ENCODE peak calls at places on chromosomes 3 and 15, in five cellular contexts. B is RWPE1; X is CD4-positive, alpha-beta T cell; V is colonic mucosa; L is WTC11. T is an unnamed sample.

GRCh38 chr3:54870423-54870822 is 57.4 kb downstream of the LRTM1 start:
- DNase-seq in B (peak), V (no peak), X (no peak), L (no peak), T (peak)

GRCh38 chr3:56369914-56370313 is 98.4 kb downstream of the ERC2 start:
- DNase-seq in V (no peak), B (peak), L (no peak), X (no peak), T (peak)

GRCh38 chr15:101684384-101684783 is 32.2 kb upstream of the TM2D3 start:
- DNase-seq in L (no peak), X (no peak), B (peak), V (no peak), T (peak)

GRCh38 chr3:29144807-29145206 is 136.1 kb upstream of the RBMS3 start:
- DNase-seq in V (no peak), B (no peak), X (no peak), L (no peak), T (no peak)

GRCh38 chr3:61521229-61521628 is 40.1 kb upstream of the PTPRG start:
- DNase-seq in X (no peak), B (no peak), L (no peak), V (no peak), T (no peak)

GRCh38 chr3:126679318-126679751 is 24.4 kb upstream of the TXNRD3 start:
- DNase-seq in B (peak), X (peak), L (peak), V (peak), T (peak)

GRCh38 chr3:58098531-58098930 is 90.3 kb downstream of the FLNB start:
- DNase-seq in V (no peak), L (no peak), B (no peak), X (no peak), T (no peak)

GRCh38 chr3:23676093-23676492 is 129.7 kb upstream of the UBE2E1 start:
- DNase-seq in L (no peak), X (no peak), V (no peak), B (no peak), T (no peak)

GRCh38 chr3:177443469-177443868 is 246.2 kb upstream of the TBL1XR1 start:
- DNase-seq in X (no peak), V (peak), B (peak), L (no peak), T (peak)

GRCh38 chr15:66670698-66671580 is 31.1 kb upstream of the SMAD6 start:
- DNase-seq in V (peak), X (no peak), B (peak), L (peak), T (peak)

GRCh38 chr3:111858641-111859040 is 424 bp upstream of the PHLDB2 start:
- DNase-seq in V (no peak), X (no peak), L (no peak), B (no peak), T (no peak)

GRCh38 chr3:186142556-186142955 is 33.7 kb upstream of the ETV5 start:
- DNase-seq in L (no peak), B (no peak), X (no peak), V (no peak), T (no peak)

GRCh38 chr15:75577401-75578205 is 1.5 kb downstream of the PTPN9 start:
- DNase-seq in L (no peak), X (no peak), V (no peak), B (peak), T (peak)

GRCh38 chr15:89777821-89778380 is 1.8 kb downstream of the MESP2 start:
- DNase-seq in X (no peak), L (no peak), V (no peak), B (no peak), T (no peak)

GRCh38 chr3:21292971-21293370 is 458.0 kb downstream of the ZNF385D start:
- DNase-seq in V (no peak), L (no peak), X (no peak), B (peak), T (no peak)

GRCh38 chr3:39639344-39640236 is 169.8 kb upstream of the MYRIP start:
- DNase-seq in V (no peak), L (no peak), X (no peak), B (peak), T (peak)

GRCh38 chr3:38334142-38334541 is 12.4 kb upstream of the XYLB start:
- DNase-seq in X (no peak), L (no peak), V (no peak), B (no peak), T (no peak)

GRCh38 chr3:127598841-127599570 is 795 bp downstream of the MCM2 start:
- DNase-seq in B (peak), X (no peak), L (no peak), V (no peak), T (no peak)

GRCh38 chr3:79178471-79178870 is 589.3 kb downstream of the ROBO1 start:
- DNase-seq in L (no peak), B (no peak), V (no peak), X (no peak), T (no peak)

GRCh38 chr3:153295906-153296305 is 133.9 kb downstream of the RAP2B start:
- DNase-seq in X (no peak), V (no peak), L (no peak), B (no peak), T (no peak)

GRCh38 chr3:186790261-186790981 is 7.0 kb downstream of the EIF4A2 start:
- DNase-seq in B (no peak), V (no peak), X (no peak), L (no peak), T (peak)

GRCh38 chr3:101665357-101665756 is 11.6 kb downstream of the ZBTB11 start:
- DNase-seq in B (no peak), X (no peak), V (no peak), L (no peak), T (no peak)

GRCh38 chr3:16253601-16254000 is 11.1 kb downstream of the DPH3 start:
- DNase-seq in L (no peak), V (no peak), X (no peak), B (no peak), T (peak)

GRCh38 chr15:36658905-36659304 is 79.5 kb downstream of the CDIN1 start:
- DNase-seq in B (no peak), X (no peak), L (no peak), V (no peak), T (no peak)

GRCh38 chr3:195807681-195808121 is 4.0 kb downstream of the MUC4 start:
- DNase-seq in L (no peak), X (no peak), V (peak), B (no peak), T (no peak)

GRCh38 chr3:172201136-172201989 is 162.0 kb downstream of the FNDC3B start:
- DNase-seq in V (peak), L (no peak), B (no peak), X (no peak), T (peak)

GRCh38 chr3:13268120-13268519 is 152.0 kb downstream of the NUP210 start:
- DNase-seq in L (no peak), X (no peak), B (no peak), V (no peak), T (no peak)

GRCh38 chr15:32856753-32857152 is 138.9 kb downstream of the GREM1 start:
- DNase-seq in V (no peak), X (no peak), L (no peak), B (no peak), T (no peak)

GRCh38 chr15:32852771-32853170 is 135.0 kb downstream of the GREM1 start:
- DNase-seq in X (no peak), V (no peak), B (no peak), L (no peak), T (no peak)

GRCh38 chr15:32857732-32858131 is 139.9 kb downstream of the GREM1 start:
- DNase-seq in X (no peak), L (no peak), V (no peak), B (no peak), T (no peak)

GRCh38 chr15:32853667-32854066 is 135.9 kb downstream of the GREM1 start:
- DNase-seq in B (no peak), V (no peak), X (no peak), L (no peak), T (no peak)

DNA sequence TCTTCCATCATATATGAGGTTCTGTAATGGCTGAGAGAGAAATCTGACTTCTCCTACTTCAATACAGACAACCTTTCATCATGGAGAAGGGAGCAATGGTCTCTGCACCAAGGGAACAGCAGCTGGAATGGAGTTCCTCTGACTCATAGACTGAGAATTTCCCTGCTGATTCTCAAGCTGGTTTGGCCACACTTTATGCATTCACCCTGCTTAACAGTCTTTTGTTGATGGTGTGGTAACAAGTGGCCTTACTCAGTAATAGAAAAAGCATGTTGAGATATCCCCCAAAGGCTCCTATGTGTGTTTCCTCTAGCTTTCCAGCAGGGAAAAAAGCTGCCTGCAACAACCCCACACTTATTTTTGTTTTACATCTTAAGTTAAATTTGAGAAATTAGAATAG is 138.1 kb downstream of the GREM1 start:
- DNase-seq in X (no peak), B (peak), L (no peak), V (no peak), T (peak)
- TF ChIP-seq CTCF in X (no peak), B (no peak), L (no peak), V (no peak), T (no peak)

GRCh38 chr3:110178965-110179364 is 841.6 kb upstream of the DPPA4 start:
- DNase-seq in V (no peak), B (no peak), L (no peak), X (no peak), T (peak)

GRCh38 chr3:110174908-110175307 is 837.6 kb upstream of the DPPA4 start:
- DNase-seq in X (no peak), B (no peak), L (no peak), V (no peak), T (no peak)

GRCh38 chr3:110180733-110181132 is 843.4 kb upstream of the DPPA4 start:
- DNase-seq in X (no peak), L (no peak), B (no peak), V (no peak), T (no peak)
- TF ChIP-seq CTCF in X (no peak), L (no peak), B (no peak), V (no peak), T (no peak)

GRCh38 chr3:25894101-25894500 is 104.2 kb downstream of the OXSM start:
- DNase-seq in X (no peak), L (no peak), V (no peak), B (no peak), T (no peak)

GRCh38 chr3:25895443-25895842 is 105.6 kb downstream of the OXSM start:
- DNase-seq in V (no peak), L (no peak), X (no peak), B (no peak), T (no peak)

GRCh38 chr3:25895031-25895430 is 105.1 kb downstream of the OXSM start:
- DNase-seq in L (no peak), V (no peak), B (no peak), X (no peak), T (no peak)

GRCh38 chr3:25899352-25900101 is 109.6 kb downstream of the OXSM start:
- DNase-seq in B (no peak), V (no peak), L (no peak), X (no peak), T (no peak)

DNA sequence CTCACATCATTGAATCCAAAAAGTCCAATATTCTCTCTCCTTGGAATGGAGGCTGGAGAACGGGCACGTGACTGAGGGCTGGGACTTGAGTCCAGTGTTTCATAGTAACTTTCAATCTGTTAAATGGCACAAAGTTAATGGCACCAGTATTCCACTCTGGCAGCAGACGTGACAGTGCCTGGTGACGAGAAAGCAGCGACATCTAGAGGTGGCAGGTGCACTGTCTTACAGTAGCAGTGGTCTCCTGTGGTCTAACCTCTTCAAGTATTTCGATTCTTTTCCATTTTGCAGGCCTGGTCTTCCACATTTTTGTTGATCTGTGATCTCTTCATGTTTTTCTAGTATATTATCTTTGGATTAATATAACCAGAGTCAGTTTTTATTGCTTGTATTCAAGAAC is 107.1 kb downstream of the OXSM start:
- DNase-seq in V (peak), B (no peak), X (no peak), L (peak), T (peak)
- TF ChIP-seq CTCF in V (no peak), B (no peak), X (no peak), L (peak), T (peak)

GRCh38 chr3:124248471-124249028 is 256.6 kb upstream of the ROPN1 start:
- DNase-seq in X (no peak), L (no peak), V (peak), B (peak), T (peak)

GRCh38 chr3:124243253-124243859 is 251.4 kb upstream of the ROPN1 start:
- DNase-seq in B (no peak), V (no peak), X (no peak), L (no peak), T (no peak)

GRCh38 chr3:124246366-124246765 is 254.4 kb upstream of the ROPN1 start:
- DNase-seq in L (no peak), B (no peak), X (no peak), V (no peak), T (no peak)

GRCh38 chr3:124250053-124250452 is 258.1 kb upstream of the ROPN1 start:
- DNase-seq in L (no peak), B (no peak), X (no peak), V (no peak), T (no peak)

GRCh38 chr3:124246949-124247348 is 255.0 kb upstream of the ROPN1 start:
- DNase-seq in B (peak), X (no peak), L (peak), V (peak), T (peak)
- TF ChIP-seq CTCF in B (peak), X (no peak), L (no peak), V (peak), T (no peak)

DNA sequence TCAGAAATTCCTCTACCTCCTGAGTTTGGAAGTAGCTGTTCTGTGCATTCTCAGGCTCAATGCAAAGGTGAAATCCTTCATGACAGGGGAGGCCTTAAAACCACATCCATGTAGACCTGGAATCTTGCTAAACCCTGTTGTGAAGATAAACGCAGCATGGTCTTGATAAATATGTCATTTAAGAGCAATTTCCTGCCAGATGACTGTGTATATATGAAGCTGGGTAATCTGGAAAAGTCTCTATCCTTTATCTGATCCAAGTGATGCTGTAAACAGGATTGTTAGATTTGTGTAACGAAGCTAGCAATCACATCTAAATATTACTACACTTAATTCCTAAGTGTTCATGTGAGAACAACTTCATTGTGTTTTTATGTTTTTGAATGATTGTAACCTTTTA is 9.1 kb downstream of the MCTP2 start:
- DNase-seq in L (no peak), B (no peak), X (no peak), V (no peak), T (no peak)
- TF ChIP-seq CTCF in L (no peak), B (no peak), X (no peak), V (no peak), T (no peak)

DNA sequence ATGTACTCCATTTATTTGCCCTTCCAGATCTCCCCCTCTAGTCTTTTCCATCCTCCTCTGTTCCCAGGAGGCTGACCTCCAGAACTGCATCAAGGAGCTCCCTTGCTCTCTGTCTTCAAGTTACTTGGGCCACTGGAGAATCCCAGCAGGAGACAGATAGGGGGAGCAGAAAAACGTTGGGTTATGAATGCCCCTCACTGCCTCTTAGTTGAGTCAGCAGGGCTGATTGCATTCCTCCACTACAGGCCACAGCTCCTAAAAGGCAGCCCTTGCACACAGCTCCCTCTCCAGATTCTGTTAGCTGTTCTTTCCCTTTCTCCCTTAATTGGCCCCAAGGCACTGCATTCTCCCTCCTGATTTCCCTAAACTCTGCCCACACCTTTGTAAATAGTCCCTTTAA is 12.4 kb upstream of the CEP152 start:
- DNase-seq in L (peak), V (no peak), B (no peak), X (no peak), T (no peak)
- TF ChIP-seq CTCF in L (no peak), V (no peak), B (no peak), X (no peak), T (no peak)

DNA sequence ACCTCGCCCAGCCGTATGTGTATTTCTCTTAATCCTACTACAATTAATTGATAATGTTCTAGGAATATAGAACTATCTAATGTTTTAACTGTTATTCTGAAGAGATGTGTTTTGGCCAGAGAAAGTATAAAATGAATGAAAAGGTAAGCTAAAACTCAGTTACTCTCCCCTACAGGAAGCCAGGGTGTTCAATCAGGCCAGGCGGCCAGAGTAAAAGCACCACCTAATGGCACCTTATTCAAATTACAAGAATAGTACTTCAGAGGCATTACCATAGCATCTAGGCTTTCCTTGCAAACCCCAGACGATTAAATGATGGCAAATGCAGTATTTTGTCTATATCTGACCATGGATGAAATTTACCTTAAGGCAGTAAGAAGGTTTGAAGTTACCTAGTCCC is 10.4 kb downstream of the SLC12A8 start:
- DNase-seq in L (peak), B (no peak), V (no peak), X (no peak), T (peak)
- TF ChIP-seq CTCF in L (no peak), B (no peak), V (no peak), X (no peak), T (no peak)